ENCODE peak calls at places on chromosomes 5 and 9, in four cellular contexts. One of them, this sample, is unnamed.
A peak's percentile ranks its signal among the peaks of the same experiment; 100 is the strongest.

GRCh38 chr5:149024477-149024876 is 38.4 kb downstream of the SH3TC2 start:
- DNase-seq in cardiac muscle cell: no peak
- DNase-seq in GM13977: no peak
- DNase-seq in neural progenitor cell: no peak
- DNase-seq in this sample: peak; percentile 31

GRCh38 chr5:170880084-170880483 is 18.3 kb downstream of the RANBP17 start:
- DNase-seq in cardiac muscle cell: no peak
- DNase-seq in GM13977: no peak
- DNase-seq in neural progenitor cell: no peak
- DNase-seq in this sample: no peak

GRCh38 chr5:159903134-159903533 is 13.1 kb upstream of the ADRA1B start:
- DNase-seq in cardiac muscle cell: no peak
- DNase-seq in GM13977: no peak
- DNase-seq in neural progenitor cell: no peak
- DNase-seq in this sample: no peak

GRCh38 chr5:61731946-61732314 is 399.9 kb downstream of the ZSWIM6 start:
- DNase-seq in cardiac muscle cell: no peak
- DNase-seq in GM13977: no peak
- DNase-seq in neural progenitor cell: no peak
- DNase-seq in this sample: no peak

GRCh38 chr5:62717211-62717927 is 138.8 kb downstream of the LRRC70 start:
- DNase-seq in cardiac muscle cell: peak; percentile 35
- DNase-seq in GM13977: no peak
- DNase-seq in neural progenitor cell: no peak
- DNase-seq in this sample: no peak

GRCh38 chr5:125575561-125576504 is 829.4 kb upstream of the ZNF608 start:
- DNase-seq in cardiac muscle cell: peak; percentile 42
- DNase-seq in GM13977: no peak
- DNase-seq in neural progenitor cell: peak; percentile 64
- DNase-seq in this sample: no peak

GRCh38 chr9:14021871-14022525 is 291.9 kb downstream of the NFIB start:
- DNase-seq in cardiac muscle cell: no peak
- DNase-seq in GM13977: no peak
- DNase-seq in neural progenitor cell: no peak
- DNase-seq in this sample: no peak

GRCh38 chr5:92544042-92544441 is 1037.0 kb downstream of the NR2F1-AS1 start:
- DNase-seq in cardiac muscle cell: no peak
- DNase-seq in GM13977: no peak
- DNase-seq in neural progenitor cell: no peak
- DNase-seq in this sample: peak; percentile 33

DNA sequence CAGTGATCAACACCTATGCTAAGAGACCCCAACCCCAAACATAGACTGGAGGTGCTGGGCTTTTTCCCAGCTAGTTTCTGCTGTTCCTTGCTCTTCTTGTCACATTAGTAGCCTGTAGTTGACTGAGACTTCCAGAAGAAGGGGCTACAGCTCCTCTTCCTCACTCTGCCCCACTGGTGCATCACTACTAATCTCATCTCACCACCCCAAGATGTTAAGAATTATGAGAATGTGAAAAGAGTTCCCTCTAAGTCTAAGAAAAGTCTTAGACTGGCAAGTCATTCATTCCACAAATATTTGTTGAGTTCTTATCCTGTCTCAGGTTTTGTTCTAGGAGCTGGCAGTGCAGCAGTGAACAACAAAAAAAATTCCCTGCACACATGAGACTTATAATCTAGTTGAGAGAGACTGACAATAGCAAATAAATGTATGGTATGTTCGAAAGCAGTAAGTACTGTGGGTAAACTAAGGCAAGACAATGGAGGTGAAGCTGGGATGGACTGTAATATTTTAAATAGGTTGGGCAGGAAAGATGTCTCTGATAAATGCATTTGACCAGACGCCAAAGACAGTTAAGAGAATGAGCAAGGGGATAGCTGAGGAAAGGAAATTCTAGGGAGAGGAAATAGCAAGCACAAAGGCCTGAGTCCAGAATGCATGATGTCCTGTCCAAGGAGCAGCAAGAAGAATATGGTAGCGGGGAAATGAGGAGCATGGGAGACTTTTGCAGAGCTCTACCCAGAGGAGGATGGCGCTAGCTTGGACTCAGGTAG is 92.3 kb downstream of the PTCD2 start:
- DNase-seq in cardiac muscle cell: no peak
- DNase-seq in GM13977: no peak
- DNase-seq in neural progenitor cell: no peak
- DNase-seq in this sample: peak; percentile 84
- TF ChIP-seq CTCF in cardiac muscle cell: peak; percentile 47
- TF ChIP-seq CTCF in GM13977: peak; percentile 16
- TF ChIP-seq CTCF in neural progenitor cell: peak; percentile 12
- TF ChIP-seq CTCF in this sample: peak; percentile 72

GRCh38 chr9:79471577-79472543 is 99.9 kb upstream of the TLE4 start:
- DNase-seq in cardiac muscle cell: peak; percentile 42
- DNase-seq in GM13977: no peak
- DNase-seq in neural progenitor cell: peak; percentile 39
- DNase-seq in this sample: peak; percentile 63
- TF ChIP-seq CTCF in cardiac muscle cell: peak; percentile 45
- TF ChIP-seq CTCF in GM13977: no peak
- TF ChIP-seq CTCF in neural progenitor cell: peak; percentile 36
- TF ChIP-seq CTCF in this sample: peak; percentile 62

GRCh38 chr5:4625206-4625896 is 514.8 kb upstream of the ADAMTS16 start:
- DNase-seq in cardiac muscle cell: no peak
- DNase-seq in GM13977: no peak
- DNase-seq in neural progenitor cell: no peak
- DNase-seq in this sample: no peak
- TF ChIP-seq CTCF in cardiac muscle cell: no peak
- TF ChIP-seq CTCF in GM13977: no peak
- TF ChIP-seq CTCF in neural progenitor cell: no peak
- TF ChIP-seq CTCF in this sample: no peak

GRCh38 chr9:130864541-130864940 is 29.5 kb downstream of the ABL1 start:
- DNase-seq in cardiac muscle cell: no peak
- DNase-seq in GM13977: no peak
- DNase-seq in neural progenitor cell: no peak
- DNase-seq in this sample: no peak
- TF ChIP-seq CTCF in cardiac muscle cell: no peak
- TF ChIP-seq CTCF in GM13977: no peak
- TF ChIP-seq CTCF in neural progenitor cell: no peak
- TF ChIP-seq CTCF in this sample: no peak

GRCh38 chr5:154115314-154115713 is 75.2 kb upstream of the GALNT10 start:
- DNase-seq in cardiac muscle cell: no peak
- DNase-seq in GM13977: no peak
- DNase-seq in neural progenitor cell: no peak
- DNase-seq in this sample: no peak

GRCh38 chr5:154117930-154118329 is 72.6 kb upstream of the GALNT10 start:
- DNase-seq in cardiac muscle cell: no peak
- DNase-seq in GM13977: no peak
- DNase-seq in neural progenitor cell: no peak
- DNase-seq in this sample: no peak

GRCh38 chr5:154118832-154119442 is 71.6 kb upstream of the GALNT10 start:
- DNase-seq in cardiac muscle cell: no peak
- DNase-seq in GM13977: no peak
- DNase-seq in neural progenitor cell: no peak
- DNase-seq in this sample: no peak

GRCh38 chr5:154117050-154117449 is 73.5 kb upstream of the GALNT10 start:
- DNase-seq in cardiac muscle cell: no peak
- DNase-seq in GM13977: no peak
- DNase-seq in neural progenitor cell: no peak
- DNase-seq in this sample: no peak

GRCh38 chr5:154118385-154118784 is 72.1 kb upstream of the GALNT10 start:
- DNase-seq in cardiac muscle cell: no peak
- DNase-seq in GM13977: no peak
- DNase-seq in neural progenitor cell: no peak
- DNase-seq in this sample: no peak
- TF ChIP-seq CTCF in cardiac muscle cell: no peak
- TF ChIP-seq CTCF in GM13977: no peak
- TF ChIP-seq CTCF in neural progenitor cell: no peak
- TF ChIP-seq CTCF in this sample: no peak

GRCh38 chr5:100706796-100707195 is 171.6 kb downstream of the FAM174A start:
- DNase-seq in cardiac muscle cell: no peak
- DNase-seq in GM13977: no peak
- DNase-seq in neural progenitor cell: no peak
- DNase-seq in this sample: no peak
- TF ChIP-seq CTCF in cardiac muscle cell: peak; percentile 47
- TF ChIP-seq CTCF in GM13977: no peak
- TF ChIP-seq CTCF in neural progenitor cell: peak; percentile 21
- TF ChIP-seq CTCF in this sample: peak; percentile 23

GRCh38 chr9:95265960-95266359 is 51.5 kb downstream of the FANCC start:
- DNase-seq in cardiac muscle cell: no peak
- DNase-seq in GM13977: no peak
- DNase-seq in neural progenitor cell: no peak
- DNase-seq in this sample: no peak
- TF ChIP-seq CTCF in cardiac muscle cell: no peak
- TF ChIP-seq CTCF in GM13977: no peak
- TF ChIP-seq CTCF in neural progenitor cell: no peak
- TF ChIP-seq CTCF in this sample: no peak

DNA sequence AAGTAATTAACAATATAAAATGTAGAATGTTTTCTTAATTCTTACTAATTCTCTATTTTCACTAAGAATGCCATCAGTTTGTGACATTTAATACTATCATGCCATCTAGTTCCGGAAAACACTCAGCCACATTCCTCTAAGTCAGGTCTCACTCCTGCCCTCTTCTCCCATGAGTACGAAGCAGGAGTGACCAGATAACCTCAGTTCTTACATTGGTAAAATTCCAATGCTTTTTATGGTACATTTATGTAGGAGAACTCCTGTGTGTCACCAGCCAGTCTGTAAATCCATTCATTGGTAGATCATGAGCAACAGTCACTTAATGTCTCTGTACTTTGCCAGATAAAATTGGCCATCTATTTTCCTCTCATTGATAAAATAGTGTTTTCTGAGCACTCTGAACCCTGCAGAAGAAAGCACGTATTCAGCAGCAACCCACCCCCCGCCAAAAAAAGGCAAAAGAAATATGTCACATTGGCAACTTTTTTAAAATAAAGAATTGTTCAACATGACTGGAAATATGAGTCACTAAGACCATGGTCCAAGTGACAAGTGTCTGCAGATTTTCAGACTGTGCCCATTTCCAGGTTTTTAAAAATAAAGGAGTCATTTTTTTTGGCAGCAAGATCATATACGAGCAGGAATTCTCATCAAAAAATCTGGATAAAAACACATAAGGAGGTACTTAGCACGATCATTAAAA is 11.8 kb downstream of the GLIS3 start:
- DNase-seq in cardiac muscle cell: no peak
- DNase-seq in GM13977: no peak
- DNase-seq in neural progenitor cell: no peak
- DNase-seq in this sample: no peak
- TF ChIP-seq CTCF in cardiac muscle cell: no peak
- TF ChIP-seq CTCF in GM13977: no peak
- TF ChIP-seq CTCF in neural progenitor cell: no peak
- TF ChIP-seq CTCF in this sample: no peak

DNA sequence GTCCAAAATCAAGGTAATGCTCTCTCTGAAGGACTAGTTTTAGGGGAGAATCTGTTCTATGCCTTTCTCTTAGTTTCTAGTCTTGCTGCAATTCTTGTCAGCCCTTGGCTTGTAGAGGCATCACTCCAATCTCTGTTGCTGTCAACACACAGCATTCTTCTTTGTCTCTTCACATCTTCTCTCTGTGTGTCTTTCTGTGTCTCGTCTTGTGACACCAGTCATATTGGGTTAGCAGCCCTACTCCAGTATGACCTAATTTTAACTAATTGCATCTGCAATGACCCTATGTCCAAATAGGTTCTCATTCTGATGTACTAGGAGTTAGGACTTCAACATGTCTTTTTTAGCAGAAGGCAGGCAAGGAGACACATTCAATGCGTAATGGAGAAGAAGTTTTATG is 1110.6 kb downstream of the DTWD2 start:
- DNase-seq in cardiac muscle cell: no peak
- DNase-seq in GM13977: no peak
- DNase-seq in neural progenitor cell: no peak
- DNase-seq in this sample: no peak
- TF ChIP-seq CTCF in cardiac muscle cell: no peak
- TF ChIP-seq CTCF in GM13977: no peak
- TF ChIP-seq CTCF in neural progenitor cell: no peak
- TF ChIP-seq CTCF in this sample: no peak

DNA sequence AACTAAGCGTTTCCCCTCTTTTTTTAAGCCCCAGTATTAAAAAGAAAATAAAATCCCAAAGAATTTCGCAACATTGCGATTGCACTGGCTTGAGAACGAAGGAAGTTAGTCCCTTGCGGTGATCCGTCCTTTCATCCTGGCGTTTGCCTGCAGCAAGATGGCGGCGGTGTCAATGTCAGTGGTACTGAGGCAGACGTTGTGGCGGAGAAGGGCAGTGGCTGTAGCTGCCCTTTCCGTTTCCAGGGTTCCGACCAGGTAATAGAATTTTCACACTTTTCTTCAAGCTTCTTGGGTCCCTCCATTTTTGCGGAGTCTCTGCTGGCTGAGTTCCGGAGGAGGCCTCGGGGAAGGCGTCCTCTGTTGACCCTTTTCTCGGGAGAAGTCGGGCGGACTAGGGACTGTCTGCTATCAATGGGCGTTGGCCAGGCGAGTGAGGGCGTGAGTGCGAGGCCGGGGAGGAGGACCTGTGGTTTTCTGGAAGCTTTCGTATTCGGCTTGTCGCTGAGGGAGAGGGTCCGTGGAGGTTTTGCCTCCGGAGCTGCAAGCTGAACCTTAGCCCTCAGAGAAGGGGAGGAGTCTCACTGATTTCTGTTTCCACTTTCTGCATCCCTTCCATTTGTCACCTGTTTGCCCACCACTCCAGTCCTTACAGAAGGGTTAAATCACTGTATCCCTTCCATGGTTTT is at the start of gene NDUFS4:
- DNase-seq in cardiac muscle cell: peak; percentile 85
- DNase-seq in GM13977: peak; percentile 58
- DNase-seq in neural progenitor cell: peak; percentile 87
- DNase-seq in this sample: peak; percentile 90
- TF ChIP-seq CTCF in cardiac muscle cell: no peak
- TF ChIP-seq CTCF in GM13977: no peak
- TF ChIP-seq CTCF in neural progenitor cell: no peak
- TF ChIP-seq CTCF in this sample: no peak

This sample was measured in HFFc6.